ENCODE peak calls at places on chromosomes 11 and 22, in eight cellular contexts. One of them, this sample, is unnamed.

GRCh38 chr22:19867617-19868016 is 12.9 kb upstream of the GNB1L start:
- DNase-seq in spleen: peak
- DNase-seq in AG09309: no peak
- DNase-seq in GM13977: no peak
- DNase-seq in astrocyte of the spinal cord: no peak
- DNase-seq in hepatocyte: no peak
- DNase-seq in heart left ventricle: no peak
- DNase-seq in omental fat pad: no peak
- DNase-seq in this sample: no peak

GRCh38 chr11:70872950-70873735 is 379.2 kb downstream of the SHANK2 start:
- DNase-seq in spleen: no peak
- DNase-seq in AG09309: no peak
- DNase-seq in GM13977: no peak
- DNase-seq in astrocyte of the spinal cord: no peak
- DNase-seq in hepatocyte: no peak
- DNase-seq in heart left ventricle: no peak
- DNase-seq in omental fat pad: no peak
- DNase-seq in this sample: no peak

GRCh38 chr11:9060700-9061111 is 30.7 kb downstream of the SCUBE2 start:
- DNase-seq in spleen: no peak
- DNase-seq in AG09309: no peak
- DNase-seq in GM13977: peak
- DNase-seq in astrocyte of the spinal cord: no peak
- DNase-seq in hepatocyte: no peak
- DNase-seq in heart left ventricle: no peak
- DNase-seq in omental fat pad: no peak
- DNase-seq in this sample: no peak

GRCh38 chr11:10625982-10626311 is 57.5 kb upstream of the LYVE1 start:
- DNase-seq in spleen: peak
- DNase-seq in AG09309: no peak
- DNase-seq in GM13977: no peak
- DNase-seq in astrocyte of the spinal cord: no peak
- DNase-seq in hepatocyte: no peak
- DNase-seq in heart left ventricle: no peak
- DNase-seq in omental fat pad: no peak
- DNase-seq in this sample: no peak

GRCh38 chr22:31652129-31652528 is 9.9 kb downstream of the PISD start:
- DNase-seq in spleen: no peak
- DNase-seq in AG09309: no peak
- DNase-seq in GM13977: no peak
- DNase-seq in astrocyte of the spinal cord: no peak
- DNase-seq in hepatocyte: no peak
- DNase-seq in heart left ventricle: no peak
- DNase-seq in omental fat pad: no peak
- DNase-seq in this sample: no peak

GRCh38 chr11:64865286-64866172 is 12.9 kb downstream of the EHD1 start:
- DNase-seq in spleen: peak
- DNase-seq in AG09309: no peak
- DNase-seq in GM13977: peak
- DNase-seq in astrocyte of the spinal cord: peak
- DNase-seq in hepatocyte: no peak
- DNase-seq in heart left ventricle: no peak
- DNase-seq in omental fat pad: no peak
- DNase-seq in this sample: no peak

GRCh38 chr11:123536690-123537437 is 106.8 kb downstream of the GRAMD1B start:
- DNase-seq in spleen: no peak
- DNase-seq in AG09309: no peak
- DNase-seq in GM13977: no peak
- DNase-seq in astrocyte of the spinal cord: no peak
- DNase-seq in hepatocyte: no peak
- DNase-seq in heart left ventricle: peak
- DNase-seq in omental fat pad: no peak
- DNase-seq in this sample: no peak

GRCh38 chr11:69359735-69360470 is 65.9 kb downstream of the MYEOV start:
- DNase-seq in spleen: no peak
- DNase-seq in AG09309: no peak
- DNase-seq in GM13977: no peak
- DNase-seq in astrocyte of the spinal cord: no peak
- DNase-seq in hepatocyte: no peak
- DNase-seq in heart left ventricle: no peak
- DNase-seq in omental fat pad: no peak
- DNase-seq in this sample: no peak

GRCh38 chr11:8232849-8233606 is 30.6 kb downstream of the LMO1 start:
- DNase-seq in spleen: peak
- DNase-seq in AG09309: no peak
- DNase-seq in GM13977: no peak
- DNase-seq in astrocyte of the spinal cord: no peak
- DNase-seq in hepatocyte: no peak
- DNase-seq in heart left ventricle: no peak
- DNase-seq in omental fat pad: no peak
- DNase-seq in this sample: no peak

GRCh38 chr11:109424893-109425292 is 2.9 kb downstream of the C11orf87 start:
- DNase-seq in spleen: no peak
- DNase-seq in AG09309: no peak
- DNase-seq in GM13977: peak
- DNase-seq in astrocyte of the spinal cord: no peak
- DNase-seq in hepatocyte: peak
- DNase-seq in heart left ventricle: no peak
- DNase-seq in omental fat pad: no peak
- DNase-seq in this sample: no peak

GRCh38 chr22:36350751-36351594 is 36.8 kb downstream of the MYH9 start:
- DNase-seq in spleen: no peak
- DNase-seq in AG09309: no peak
- DNase-seq in GM13977: no peak
- DNase-seq in astrocyte of the spinal cord: peak
- DNase-seq in hepatocyte: peak
- DNase-seq in heart left ventricle: no peak
- DNase-seq in omental fat pad: no peak
- DNase-seq in this sample: no peak

GRCh38 chr11:34308821-34309585 is 48.8 kb downstream of the ABTB2 start:
- DNase-seq in spleen: no peak
- DNase-seq in AG09309: peak
- DNase-seq in GM13977: no peak
- DNase-seq in astrocyte of the spinal cord: peak
- DNase-seq in hepatocyte: peak
- DNase-seq in heart left ventricle: no peak
- DNase-seq in omental fat pad: no peak
- DNase-seq in this sample: no peak
- TF ChIP-seq CTCF in spleen: no peak
- TF ChIP-seq CTCF in AG09309: no peak
- TF ChIP-seq CTCF in GM13977: no peak
- TF ChIP-seq CTCF in astrocyte of the spinal cord: no peak
- TF ChIP-seq CTCF in hepatocyte: no peak
- TF ChIP-seq CTCF in heart left ventricle: no peak
- TF ChIP-seq CTCF in omental fat pad: no peak
- TF ChIP-seq CTCF in this sample: no peak

GRCh38 chr11:132186699-132187098 is 816.3 kb downstream of the NTM start:
- DNase-seq in spleen: no peak
- DNase-seq in AG09309: no peak
- DNase-seq in GM13977: no peak
- DNase-seq in astrocyte of the spinal cord: no peak
- DNase-seq in hepatocyte: no peak
- DNase-seq in heart left ventricle: no peak
- DNase-seq in omental fat pad: no peak
- DNase-seq in this sample: no peak

GRCh38 chr11:132187391-132187790 is 817.0 kb downstream of the NTM start:
- DNase-seq in spleen: no peak
- DNase-seq in AG09309: no peak
- DNase-seq in GM13977: no peak
- DNase-seq in astrocyte of the spinal cord: no peak
- DNase-seq in hepatocyte: no peak
- DNase-seq in heart left ventricle: no peak
- DNase-seq in omental fat pad: no peak
- DNase-seq in this sample: no peak

GRCh38 chr11:132186193-132186592 is 815.8 kb downstream of the NTM start:
- DNase-seq in spleen: no peak
- DNase-seq in AG09309: no peak
- DNase-seq in GM13977: no peak
- DNase-seq in astrocyte of the spinal cord: no peak
- DNase-seq in hepatocyte: no peak
- DNase-seq in heart left ventricle: no peak
- DNase-seq in omental fat pad: no peak
- DNase-seq in this sample: no peak

GRCh38 chr11:132187814-132188213 is 817.4 kb downstream of the NTM start:
- DNase-seq in spleen: no peak
- DNase-seq in AG09309: peak
- DNase-seq in GM13977: no peak
- DNase-seq in astrocyte of the spinal cord: peak
- DNase-seq in hepatocyte: no peak
- DNase-seq in heart left ventricle: no peak
- DNase-seq in omental fat pad: no peak
- DNase-seq in this sample: no peak

GRCh38 chr11:132184079-132184478 is 813.7 kb downstream of the NTM start:
- DNase-seq in spleen: no peak
- DNase-seq in AG09309: no peak
- DNase-seq in GM13977: no peak
- DNase-seq in astrocyte of the spinal cord: no peak
- DNase-seq in hepatocyte: no peak
- DNase-seq in heart left ventricle: no peak
- DNase-seq in omental fat pad: no peak
- DNase-seq in this sample: no peak
- TF ChIP-seq CTCF in spleen: no peak
- TF ChIP-seq CTCF in AG09309: no peak
- TF ChIP-seq CTCF in GM13977: no peak
- TF ChIP-seq CTCF in astrocyte of the spinal cord: no peak
- TF ChIP-seq CTCF in hepatocyte: no peak
- TF ChIP-seq CTCF in heart left ventricle: no peak
- TF ChIP-seq CTCF in omental fat pad: no peak
- TF ChIP-seq CTCF in this sample: no peak

GRCh38 chr11:66855574-66856495 is 1.0 kb upstream of the LRFN4 start:
- DNase-seq in spleen: peak
- DNase-seq in AG09309: peak
- DNase-seq in GM13977: peak
- DNase-seq in astrocyte of the spinal cord: peak
- DNase-seq in hepatocyte: peak
- DNase-seq in heart left ventricle: peak
- DNase-seq in omental fat pad: peak
- DNase-seq in this sample: no peak

GRCh38 chr11:66858186-66858938 is 1.5 kb downstream of the LRFN4 start:
- DNase-seq in spleen: peak
- DNase-seq in AG09309: no peak
- DNase-seq in GM13977: no peak
- DNase-seq in astrocyte of the spinal cord: no peak
- DNase-seq in hepatocyte: no peak
- DNase-seq in heart left ventricle: no peak
- DNase-seq in omental fat pad: no peak
- DNase-seq in this sample: no peak

GRCh38 chr11:66857927-66858185 is 992 bp downstream of the LRFN4 start:
- DNase-seq in spleen: peak
- DNase-seq in AG09309: no peak
- DNase-seq in GM13977: no peak
- DNase-seq in astrocyte of the spinal cord: no peak
- DNase-seq in hepatocyte: no peak
- DNase-seq in heart left ventricle: no peak
- DNase-seq in omental fat pad: no peak
- DNase-seq in this sample: no peak

GRCh38 chr11:66857234-66857926 is 516 bp downstream of the LRFN4 start:
- DNase-seq in spleen: peak
- DNase-seq in AG09309: no peak
- DNase-seq in GM13977: peak
- DNase-seq in astrocyte of the spinal cord: no peak
- DNase-seq in hepatocyte: peak
- DNase-seq in heart left ventricle: no peak
- DNase-seq in omental fat pad: no peak
- DNase-seq in this sample: no peak

DNA sequence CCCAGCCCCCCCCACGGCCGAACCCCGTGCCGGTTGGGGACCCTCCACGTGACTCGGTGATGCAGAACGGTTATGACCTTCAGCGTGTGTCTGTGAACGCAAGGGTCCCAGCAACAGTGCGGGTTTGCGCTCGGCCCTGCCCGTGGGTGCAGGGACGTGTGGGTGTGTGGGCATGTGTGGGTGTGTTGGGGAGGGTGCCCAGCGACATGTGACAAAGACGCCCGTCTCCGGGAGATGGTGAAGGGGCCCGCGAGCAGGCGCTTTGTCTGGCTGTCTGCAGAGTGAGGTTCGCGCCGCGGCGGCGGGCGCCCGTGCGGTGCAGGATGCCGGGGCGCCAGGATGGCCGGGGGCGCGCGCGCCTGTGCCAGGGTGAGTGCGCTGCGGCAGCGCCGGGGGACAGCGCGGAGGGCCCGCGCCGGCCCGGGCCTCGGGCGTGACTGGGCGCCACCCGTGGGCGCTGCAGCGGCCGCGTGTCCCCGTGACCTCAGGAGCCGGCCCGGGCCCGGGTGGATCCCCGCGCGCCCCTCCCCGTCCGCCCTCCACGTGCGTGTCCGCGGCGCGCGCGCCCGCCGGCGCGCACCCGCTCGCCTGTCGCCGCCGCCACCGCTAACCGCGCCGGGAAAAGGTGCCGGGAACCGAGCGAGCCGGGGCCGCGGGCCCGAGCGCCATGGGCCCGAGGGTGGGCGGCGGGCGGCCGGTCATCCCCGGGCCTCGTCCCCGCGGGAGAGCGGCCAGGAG is at the start of gene LRFN4:
- DNase-seq in spleen: peak
- DNase-seq in AG09309: no peak
- DNase-seq in GM13977: peak
- DNase-seq in astrocyte of the spinal cord: no peak
- DNase-seq in hepatocyte: peak
- DNase-seq in heart left ventricle: peak
- DNase-seq in omental fat pad: no peak
- DNase-seq in this sample: peak
- TF ChIP-seq CTCF in spleen: no peak
- TF ChIP-seq CTCF in AG09309: no peak
- TF ChIP-seq CTCF in GM13977: no peak
- TF ChIP-seq CTCF in astrocyte of the spinal cord: no peak
- TF ChIP-seq CTCF in hepatocyte: no peak
- TF ChIP-seq CTCF in heart left ventricle: no peak
- TF ChIP-seq CTCF in omental fat pad: no peak
- TF ChIP-seq CTCF in this sample: no peak

GRCh38 chr22:39350803-39351688 is 1.3 kb downstream of the SYNGR1 start:
- DNase-seq in spleen: no peak
- DNase-seq in AG09309: no peak
- DNase-seq in GM13977: peak
- DNase-seq in astrocyte of the spinal cord: no peak
- DNase-seq in hepatocyte: no peak
- DNase-seq in heart left ventricle: no peak
- DNase-seq in omental fat pad: no peak
- DNase-seq in this sample: no peak

GRCh38 chr22:39352301-39352867 is 2.6 kb downstream of the SYNGR1 start:
- DNase-seq in spleen: no peak
- DNase-seq in AG09309: no peak
- DNase-seq in GM13977: no peak
- DNase-seq in astrocyte of the spinal cord: no peak
- DNase-seq in hepatocyte: no peak
- DNase-seq in heart left ventricle: no peak
- DNase-seq in omental fat pad: no peak
- DNase-seq in this sample: no peak

GRCh38 chr22:39349967-39350802 is at the start of gene SYNGR1:
- DNase-seq in spleen: peak
- DNase-seq in AG09309: no peak
- DNase-seq in GM13977: no peak
- DNase-seq in astrocyte of the spinal cord: no peak
- DNase-seq in hepatocyte: peak
- DNase-seq in heart left ventricle: peak
- DNase-seq in omental fat pad: no peak
- DNase-seq in this sample: no peak

GRCh38 chr22:39353346-39353745 is 3.6 kb downstream of the SYNGR1 start:
- DNase-seq in spleen: no peak
- DNase-seq in AG09309: no peak
- DNase-seq in GM13977: no peak
- DNase-seq in astrocyte of the spinal cord: no peak
- DNase-seq in hepatocyte: no peak
- DNase-seq in heart left ventricle: no peak
- DNase-seq in omental fat pad: no peak
- DNase-seq in this sample: peak

GRCh38 chr22:39351689-39352214 is 2.0 kb downstream of the SYNGR1 start:
- DNase-seq in spleen: peak
- DNase-seq in AG09309: no peak
- DNase-seq in GM13977: peak
- DNase-seq in astrocyte of the spinal cord: peak
- DNase-seq in hepatocyte: no peak
- DNase-seq in heart left ventricle: no peak
- DNase-seq in omental fat pad: no peak
- DNase-seq in this sample: peak
- TF ChIP-seq CTCF in spleen: no peak
- TF ChIP-seq CTCF in AG09309: no peak
- TF ChIP-seq CTCF in GM13977: no peak
- TF ChIP-seq CTCF in astrocyte of the spinal cord: no peak
- TF ChIP-seq CTCF in hepatocyte: no peak
- TF ChIP-seq CTCF in heart left ventricle: no peak
- TF ChIP-seq CTCF in omental fat pad: no peak
- TF ChIP-seq CTCF in this sample: no peak